ENCODE peak calls at places on chromosomes 3 and 15, in four cellular contexts. G is transverse colon, I is HCT116, M is HepG2. E is an unnamed sample.

GRCh38 chr15:29057856-29058255 is 172.1 kb downstream of the APBA2 start:
- DNase-seq in G (no peak), I (no peak), M (no peak), E (no peak)

GRCh38 chr3:38969321-38970235 is 82.2 kb downstream of the SCN11A start:
- DNase-seq in M (no peak), I (no peak), G (no peak), E (no peak)

GRCh38 chr15:96331141-96331941 is 841 bp downstream of the NR2F2 start:
- DNase-seq in M (no peak), I (no peak), G (no peak), E (no peak)

GRCh38 chr3:129549006-129549800 is 6.2 kb downstream of the H1-8 start:
- DNase-seq in M (no peak), I (no peak), G (no peak), E (no peak)

GRCh38 chr3:124699686-124700396 is 30.4 kb upstream of the UMPS start:
- DNase-seq in I (no peak), M (peak), G (no peak), E (no peak)

GRCh38 chr3:69871256-69871655 is 128.3 kb upstream of the SAMMSON start:
- DNase-seq in G (no peak), I (no peak), M (no peak), E (no peak)

GRCh38 chr3:27279153-27279552 is 90.0 kb downstream of the NEK10 start:
- DNase-seq in M (no peak), I (no peak), G (no peak), E (peak)

GRCh38 chr3:163914567-163914966 is 1163.7 kb downstream of the SI start:
- DNase-seq in G (no peak), I (no peak), M (no peak), E (no peak)

GRCh38 chr3:154095832-154096421 is 25.3 kb upstream of the ARHGEF26 start:
- DNase-seq in I (peak), G (no peak), M (peak), E (no peak)

GRCh38 chr3:150237490-150237889 is 170.6 kb upstream of the TSC22D2 start:
- DNase-seq in I (peak), M (no peak), G (no peak), E (no peak)

GRCh38 chr3:146160964-146161724 is at the start of gene PLOD2:
- DNase-seq in G (peak), I (peak), M (peak), E (peak)

GRCh38 chr3:126130081-126130855 is 46.3 kb upstream of the SLC41A3 start:
- DNase-seq in M (no peak), G (peak), I (no peak), E (peak)

GRCh38 chr3:141529256-141530132 is 42.7 kb downstream of the RASA2 start:
- DNase-seq in I (no peak), M (no peak), G (no peak), E (no peak)

GRCh38 chr3:119293761-119294401 is at the start of gene ARHGAP31:
- DNase-seq in M (peak), I (no peak), G (peak), E (peak)

GRCh38 chr15:50257924-50258323 is 7.6 kb downstream of the HDC start:
- DNase-seq in I (no peak), G (no peak), M (no peak), E (no peak)

GRCh38 chr3:98855811-98856400 is 45.6 kb downstream of the DCBLD2 start:
- DNase-seq in M (no peak), G (no peak), I (no peak), E (no peak)

GRCh38 chr3:185585523-185585861 is 603 bp upstream of the SENP2 start:
- DNase-seq in M (peak), I (peak), G (peak), E (no peak)

DNA sequence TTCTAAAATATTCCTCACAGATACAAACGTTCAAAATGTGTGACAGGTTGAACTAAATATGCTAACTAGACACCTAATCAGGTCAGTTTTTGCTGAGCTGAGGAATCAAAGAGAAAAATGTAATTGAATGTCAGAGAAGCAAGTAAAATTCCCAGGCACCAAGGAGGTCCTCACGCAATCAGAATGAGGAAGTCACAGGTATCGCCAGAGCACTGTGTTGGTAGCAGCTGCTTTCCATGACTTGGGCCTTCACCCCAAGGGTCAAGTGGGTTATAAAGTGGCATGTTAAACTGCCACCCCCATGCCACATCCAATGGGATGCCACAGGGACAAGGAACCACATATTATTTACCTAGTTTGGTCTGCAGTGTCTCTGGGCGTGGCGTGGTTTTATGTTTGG is 125.0 kb downstream of the TFG start:
- DNase-seq in I (no peak), G (no peak), M (no peak), E (no peak)
- TF ChIP-seq POLR2A in I (no peak), G (no peak), M (no peak), E (no peak)

GRCh38 chr3:45549961-45550360 is 44.6 kb upstream of the LIMD1 start:
- DNase-seq in M (no peak), G (no peak), I (no peak), E (peak)

GRCh38 chr3:45552773-45553371 is 41.7 kb upstream of the LIMD1 start:
- DNase-seq in G (no peak), I (no peak), M (no peak), E (no peak)

GRCh38 chr3:45553469-45553974 is 41.0 kb upstream of the LIMD1 start:
- DNase-seq in M (no peak), G (peak), I (no peak), E (peak)

GRCh38 chr3:45552031-45552772 is 42.3 kb upstream of the LIMD1 start:
- DNase-seq in M (no peak), I (no peak), G (no peak), E (no peak)

DNA sequence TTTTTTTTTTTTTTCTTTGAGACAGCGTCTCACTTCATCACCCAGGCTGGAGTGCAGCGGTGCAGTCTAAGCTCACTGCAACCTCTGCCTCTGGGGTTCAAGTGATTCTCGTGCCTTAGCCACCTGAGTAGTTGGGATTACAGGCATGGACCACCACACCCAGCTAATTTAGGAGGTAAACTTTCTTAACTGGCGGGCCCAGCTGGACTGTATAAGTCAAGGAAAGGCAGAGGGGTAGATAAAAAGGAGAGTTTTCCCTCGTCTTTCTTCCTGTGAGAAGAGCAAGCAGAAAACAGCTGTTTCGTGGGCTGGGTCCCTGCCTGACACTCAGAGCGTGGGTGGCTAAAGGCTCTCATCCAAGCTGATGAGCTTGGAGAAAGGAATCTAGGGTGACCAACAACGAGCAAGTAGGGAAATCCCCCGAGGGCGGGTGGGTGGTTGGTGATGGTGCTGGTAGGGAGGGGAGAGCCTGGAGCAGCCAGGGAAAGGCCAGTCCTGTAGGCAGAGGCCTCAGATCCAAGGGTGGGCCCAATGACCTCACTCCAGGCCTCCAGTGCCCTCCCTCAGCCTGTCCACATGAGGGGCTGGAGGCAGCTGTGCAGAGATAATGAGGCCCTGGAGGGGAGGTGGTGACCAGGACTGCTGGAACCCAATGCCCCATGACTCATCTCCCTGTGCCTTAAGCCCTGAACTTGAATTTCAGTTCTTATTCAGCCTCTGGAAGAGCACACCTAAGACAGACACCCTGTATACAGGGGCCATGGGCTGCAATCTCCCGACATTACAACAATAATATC is 43.1 kb upstream of the LIMD1 start:
- DNase-seq in G (peak), M (peak), I (peak), E (peak)
- TF ChIP-seq POLR2AphosphoS5 in G (no peak), M (no peak), I (no peak), E (no peak)

DNA sequence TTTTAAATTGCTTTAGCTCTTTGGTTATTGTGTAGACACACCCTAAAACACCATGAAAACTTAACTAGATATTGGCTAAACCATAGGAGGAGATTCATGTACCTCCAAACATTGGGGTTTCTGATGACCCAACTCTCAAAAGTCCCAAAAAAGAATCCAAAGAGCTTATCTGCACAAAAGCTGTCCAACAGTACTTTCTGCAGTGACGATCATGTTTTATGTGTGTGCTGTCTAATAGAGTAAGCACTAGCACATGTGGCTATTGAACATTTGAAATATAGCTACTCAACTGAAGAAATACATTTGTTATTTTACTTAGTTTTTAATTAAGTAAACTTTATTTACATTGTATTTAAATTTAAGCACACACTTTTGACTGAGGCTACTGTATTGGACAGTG is 818.2 kb upstream of the LMCD1 start:
- DNase-seq in I (no peak), M (no peak), G (no peak), E (no peak)
- H3K4me3 ChIP-seq in I (no peak), M (no peak), G (no peak), E (no peak)

DNA sequence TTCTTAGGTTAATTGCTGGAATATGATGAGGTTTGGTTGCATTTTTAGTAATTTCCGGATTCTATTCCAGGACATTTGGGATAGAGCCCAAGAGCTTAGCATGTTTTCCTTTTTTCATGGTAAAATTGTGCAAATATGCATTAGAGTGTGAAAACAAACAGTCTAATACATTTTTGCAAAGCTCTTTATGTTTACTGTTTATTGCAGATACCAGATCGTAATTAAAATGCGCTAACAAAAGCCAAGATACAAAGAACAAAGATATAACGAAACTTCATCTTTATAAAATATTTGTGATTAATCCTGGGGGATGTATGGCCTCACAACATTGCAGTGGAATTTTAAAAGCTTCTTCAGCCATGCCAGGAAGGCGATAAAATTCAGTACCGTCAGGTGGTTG is 94.5 kb upstream of the TBC1D5 start:
- DNase-seq in M (no peak), G (no peak), I (no peak), E (no peak)
- TF ChIP-seq POLR2A in M (no peak), G (no peak), I (no peak), E (no peak)

E was measured in stomach.